ENCODE peak calls at places on chromosome 19, in five cellular contexts. K is A549, E is HCT116, C is tibial nerve, N is IMR-90. W is an unnamed sample.

GRCh38 chr19:50565984-50566903 is 2.0 kb downstream of the LRRC4B start:
- DNase-seq in K (no peak), E (no peak), N (no peak), C (no peak), W (no peak)

GRCh38 chr19:52191951-52192350 is 2.1 kb downstream of the PPP2R1A start:
- DNase-seq in E (no peak), K (no peak), N (no peak), C (no peak), W (no peak)

GRCh38 chr19:14871619-14872230 is 14.2 kb downstream of the OR7A17 start:
- DNase-seq in C (no peak), K (peak; percentile 7), E (peak; percentile 22), N (peak; percentile 11), W (no peak)

GRCh38 chr19:51325161-51325979 is 13.9 kb downstream of the IGLON5 start:
- DNase-seq in E (no peak), C (no peak), N (no peak), K (no peak), W (no peak)

GRCh38 chr19:29260477-29261317 is 47.7 kb upstream of the UQCRFS1 start:
- DNase-seq in N (peak; percentile 4), E (peak; percentile 36), C (no peak), K (no peak), W (no peak)

GRCh38 chr19:50328257-50329145 is 676 bp downstream of the KCNC3 start:
- DNase-seq in K (no peak), N (no peak), E (no peak), C (no peak), W (no peak)

GRCh38 chr19:38737921-38738731 is 6.1 kb downstream of the CAPN12 start:
- DNase-seq in E (no peak), C (no peak), N (no peak), K (no peak), W (no peak)

GRCh38 chr19:45815501-45816216 is 551 bp upstream of the RSPH6A start:
- DNase-seq in K (no peak), C (no peak), E (no peak), N (no peak), W (no peak)

GRCh38 chr19:53431399-53432087 is at the start of gene ZNF761:
- DNase-seq in C (peak; percentile 89), E (peak; percentile 84), N (peak; percentile 86), K (peak; percentile 58), W (peak; percentile 62)

GRCh38 chr19:23804676-23805075 is 46.0 kb upstream of the ZNF681 start:
- DNase-seq in K (no peak), E (no peak), C (no peak), N (no peak), W (no peak)

GRCh38 chr19:34556500-34556899 is 74.9 kb downstream of the WTIP start:
- DNase-seq in K (no peak), C (no peak), N (no peak), E (peak; percentile 10), W (no peak)

GRCh38 chr19:3570619-3571018 is 2.1 kb upstream of the HMG20B start:
- DNase-seq in N (no peak), C (no peak), K (no peak), E (no peak), W (no peak)

GRCh38 chr19:5480427-5480836 is 25.2 kb downstream of the ZNRF4 start:
- DNase-seq in N (no peak), C (no peak), E (peak; percentile 28), K (peak; percentile 46), W (no peak)

GRCh38 chr19:37217855-37218591 is at the start of gene ZNF383:
- DNase-seq in K (peak; percentile 98), N (peak; percentile 84), C (peak; percentile 60), E (peak; percentile 85), W (peak; percentile 65)

GRCh38 chr19:50401505-50402450 is 17.0 kb upstream of the SPIB start:
- DNase-seq in N (no peak), K (no peak), C (no peak), E (no peak), W (no peak)

GRCh38 chr19:55484571-55485438 is at the start of gene NAT14:
- DNase-seq in N (peak; percentile 48), E (no peak), C (no peak), K (peak; percentile 94), W (no peak)

DNA sequence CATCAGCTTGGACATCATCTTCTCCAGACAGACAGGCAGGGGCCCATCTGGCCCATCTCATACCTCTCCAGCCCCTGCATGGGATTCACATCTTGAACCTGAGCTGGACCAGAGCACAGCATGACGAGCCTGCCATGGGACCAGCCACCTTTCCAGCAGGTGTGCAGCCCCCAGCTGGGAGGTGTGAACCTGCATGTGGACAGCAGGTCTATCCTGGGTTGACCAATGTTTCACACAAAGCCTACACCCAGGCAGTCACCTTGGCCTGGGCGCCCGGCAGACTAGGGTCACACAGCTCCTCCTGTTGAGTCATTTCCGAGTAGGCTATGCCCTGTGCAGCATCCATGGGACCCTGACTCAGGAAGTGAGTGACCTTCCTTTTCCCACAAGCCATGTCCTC is 41.4 kb downstream of the MAU2 start:
- DNase-seq in N (no peak), E (no peak), C (no peak), K (no peak), W (no peak)
- TF ChIP-seq POLR2A in N (no peak), E (no peak), C (no peak), K (no peak), W (no peak)

GRCh38 chr19:12784871-12785430 is 6.3 kb upstream of the JUNB start:
- DNase-seq in K (no peak), C (no peak), E (no peak), N (peak; percentile 26), W (no peak)

GRCh38 chr19:12786950-12787349 is 4.3 kb upstream of the JUNB start:
- DNase-seq in N (no peak), C (no peak), K (no peak), E (no peak), W (no peak)

GRCh38 chr19:12785431-12786011 is 5.8 kb upstream of the JUNB start:
- DNase-seq in N (no peak), E (no peak), C (no peak), K (no peak), W (no peak)

GRCh38 chr19:12787458-12787857 is 3.8 kb upstream of the JUNB start:
- DNase-seq in N (no peak), E (no peak), K (no peak), C (no peak), W (no peak)

DNA sequence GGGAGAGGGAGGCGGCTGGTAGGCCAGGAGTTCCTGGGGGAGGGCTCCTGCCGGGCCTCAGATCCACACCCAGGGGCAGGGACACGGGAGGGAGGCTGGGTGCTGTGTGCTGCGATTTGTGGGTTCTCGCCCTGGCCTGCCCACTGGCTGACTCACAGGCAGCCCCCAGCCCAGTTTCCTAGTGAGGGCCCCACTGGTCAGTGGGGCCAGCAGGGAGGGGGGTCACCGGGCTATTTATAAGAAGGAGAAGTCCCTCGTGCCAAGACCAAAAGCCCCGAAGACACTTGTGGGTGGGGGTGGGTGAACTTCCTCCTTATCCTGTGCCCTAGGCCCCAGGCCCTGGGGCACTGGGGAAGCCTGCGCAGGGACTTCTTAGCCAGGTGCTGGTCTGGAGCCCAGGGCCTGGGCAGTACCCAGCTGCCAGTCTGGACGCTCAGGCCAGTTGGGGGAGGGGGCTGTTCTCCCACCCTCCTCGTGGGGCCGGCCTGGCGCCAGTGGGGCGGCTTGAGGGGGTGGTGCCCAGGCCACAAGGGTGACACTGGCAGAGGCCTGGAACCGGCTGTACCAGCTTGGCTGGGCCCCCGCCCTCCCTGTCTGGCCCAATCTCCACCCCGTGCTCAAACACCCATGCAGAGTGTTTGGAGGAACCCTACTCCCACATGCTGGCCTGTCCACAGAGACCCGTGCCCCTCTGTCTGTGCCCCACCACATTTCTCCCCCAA is 5.0 kb upstream of the JUNB start:
- DNase-seq in N (no peak), E (no peak), C (no peak), K (no peak), W (peak; percentile 50)
- H3K4me1 ChIP-seq in N (peaks cover 51% of the 10 kb centered on the region), E (peaks cover 94% of the 10 kb centered on the region), C (peaks cover 71% of the 10 kb centered on the region), K (peaks cover 80% of the 10 kb centered on the region), W (peaks cover 74% of the 10 kb centered on the region)

GRCh38 chr19:18253130-18253529 is 21.1 kb downstream of the IQCN start:
- DNase-seq in C (no peak), K (no peak), N (no peak), E (no peak), W (no peak)

GRCh38 chr19:18252370-18252717 is 21.9 kb downstream of the IQCN start:
- DNase-seq in K (no peak), C (no peak), E (no peak), N (no peak), W (no peak)

GRCh38 chr19:18253716-18254115 is 20.5 kb downstream of the IQCN start:
- DNase-seq in K (no peak), C (no peak), N (no peak), E (no peak), W (no peak)

GRCh38 chr19:18257503-18258470 is 16.5 kb downstream of the IQCN start:
- DNase-seq in K (no peak), N (no peak), E (no peak), C (no peak), W (no peak)

DNA sequence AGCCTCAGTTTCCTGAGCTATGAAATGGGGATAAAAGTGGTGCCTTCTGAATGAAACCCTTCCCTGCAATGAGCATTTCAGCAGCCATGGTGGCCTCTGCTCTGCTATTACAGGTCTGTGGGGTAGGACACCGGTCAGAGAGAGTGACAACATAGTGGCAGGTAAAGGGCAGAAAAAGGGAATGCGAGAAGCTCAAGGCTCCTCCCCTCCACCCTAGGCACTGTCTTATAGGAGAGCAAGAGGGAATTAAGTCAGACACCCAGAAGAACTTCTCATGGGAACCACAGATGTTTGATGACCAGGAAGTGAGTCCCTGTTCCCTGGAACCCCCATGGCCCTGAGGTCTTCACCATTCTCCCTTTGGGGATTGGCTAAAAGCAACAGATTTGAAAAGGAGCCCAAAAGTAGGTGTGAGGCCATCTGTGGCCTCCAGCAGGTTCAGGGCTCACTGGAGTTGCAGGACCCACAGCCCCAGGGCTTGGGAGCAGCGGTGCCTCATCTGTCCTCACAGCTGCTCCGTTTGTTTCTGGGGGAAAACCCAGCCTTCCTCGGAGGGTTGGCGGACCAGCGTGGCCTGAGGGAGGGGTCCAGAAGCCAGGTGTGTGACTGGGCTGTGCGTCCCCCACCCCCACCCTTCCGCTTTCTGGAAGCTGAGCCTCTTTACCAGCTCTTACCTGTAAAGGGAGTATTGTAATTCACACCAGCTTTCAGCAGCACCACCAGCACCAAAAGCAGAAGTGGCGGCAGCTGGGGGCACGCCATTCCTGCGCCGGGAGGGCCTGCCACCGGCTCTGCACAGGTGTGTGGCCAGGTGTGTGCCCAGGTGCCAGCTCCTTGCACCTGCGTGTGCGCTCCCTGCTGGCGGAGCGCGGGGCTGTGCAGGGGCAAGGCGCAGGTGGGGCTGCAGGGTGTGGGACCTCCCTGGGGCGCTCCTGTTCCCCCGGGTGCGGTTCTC is 19.4 kb downstream of the IQCN start:
- DNase-seq in C (no peak), E (no peak), N (no peak), K (no peak), W (no peak)
- TF ChIP-seq POLR2A in C (no peak), E (no peak), N (no peak), K (no peak), W (no peak)

DNA sequence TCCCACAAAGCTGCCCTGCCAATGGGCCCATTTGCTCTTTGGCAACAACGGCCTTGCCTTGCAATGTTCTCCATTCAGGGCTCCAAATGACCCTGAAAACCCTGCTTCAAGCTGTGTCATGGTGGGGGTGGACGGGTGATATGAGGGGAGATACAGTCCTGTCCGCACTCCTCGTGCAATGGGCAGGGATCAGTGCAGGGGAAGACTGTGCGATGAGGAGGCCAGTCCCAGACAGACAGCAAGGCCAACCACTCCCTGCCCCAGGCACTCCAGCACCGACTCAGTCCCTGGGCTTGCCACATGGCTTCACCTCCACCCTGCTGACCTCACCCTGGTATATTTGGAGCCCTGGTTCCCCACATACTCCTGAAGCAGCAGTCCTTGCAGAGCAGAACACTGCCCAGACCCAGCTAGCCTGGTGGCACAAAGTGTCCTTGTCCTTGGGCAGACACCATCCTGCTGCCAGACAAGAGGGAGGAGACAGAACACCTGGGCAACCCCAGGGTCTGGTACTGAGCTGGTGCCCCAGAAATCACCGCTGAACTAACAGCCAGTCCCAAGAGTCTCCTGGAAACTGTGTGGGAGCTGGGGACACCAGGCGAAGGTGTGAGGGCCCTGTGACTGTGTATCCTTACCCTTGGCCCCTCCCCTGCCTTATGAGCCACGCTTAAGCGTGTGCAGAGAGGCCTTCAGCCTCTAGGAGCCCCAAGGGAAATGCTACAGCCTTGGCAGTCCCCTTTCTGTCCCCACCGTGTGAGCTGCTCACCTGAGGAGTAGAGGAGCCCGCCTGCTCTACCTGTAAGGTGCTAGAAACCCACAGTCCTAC is 9.1 kb upstream of the SLC35E1 start:
- DNase-seq in K (no peak), E (no peak), N (no peak), C (no peak), W (no peak)
- H3K4me1 ChIP-seq in K (peaks cover 23% of the 10 kb centered on the region), E (peaks cover 26% of the 10 kb centered on the region), N (peaks cover 16% of the 10 kb centered on the region), C (peaks cover 37% of the 10 kb centered on the region), W (peaks cover 73% of the 10 kb centered on the region)

W was measured in esophagus squamous epithelium.